ENCODE peak calls at places on chromosomes 7 and 10, in five cellular contexts. One of them, this sample, is unnamed.

GRCh38 chr10:6751363-6751762 is 171.3 kb upstream of the PRKCQ start:
- DNase-seq in adrenal gland: no peak
- DNase-seq in lower lobe of right lung: no peak
- DNase-seq in BE2C: no peak
- DNase-seq in astrocyte of the spinal cord: no peak
- DNase-seq in this sample: no peak

GRCh38 chr7:83824214-83824613 is 175.3 kb upstream of the SEMA3E start:
- DNase-seq in adrenal gland: no peak
- DNase-seq in lower lobe of right lung: no peak
- DNase-seq in BE2C: no peak
- DNase-seq in astrocyte of the spinal cord: peak
- DNase-seq in this sample: no peak

GRCh38 chr7:2508327-2509231 is 11.0 kb upstream of the LFNG start:
- DNase-seq in adrenal gland: peak
- DNase-seq in lower lobe of right lung: peak
- DNase-seq in BE2C: peak
- DNase-seq in astrocyte of the spinal cord: peak
- DNase-seq in this sample: peak

GRCh38 chr10:25177093-25177753 is 2.4 kb downstream of the GPR158 start:
- DNase-seq in adrenal gland: no peak
- DNase-seq in lower lobe of right lung: no peak
- DNase-seq in BE2C: no peak
- DNase-seq in astrocyte of the spinal cord: no peak
- DNase-seq in this sample: no peak

GRCh38 chr10:21526952-21527633 is 1.6 kb upstream of the SKIDA1 start:
- DNase-seq in adrenal gland: peak
- DNase-seq in lower lobe of right lung: peak
- DNase-seq in BE2C: peak
- DNase-seq in astrocyte of the spinal cord: peak
- DNase-seq in this sample: no peak

GRCh38 chr7:105691029-105691691 is 109.9 kb upstream of the EFCAB10 start:
- DNase-seq in adrenal gland: peak
- DNase-seq in lower lobe of right lung: no peak
- DNase-seq in BE2C: no peak
- DNase-seq in astrocyte of the spinal cord: peak
- DNase-seq in this sample: no peak

GRCh38 chr10:118332247-118332646 is 9.9 kb downstream of the FAM204A start:
- DNase-seq in adrenal gland: no peak
- DNase-seq in lower lobe of right lung: no peak
- DNase-seq in BE2C: no peak
- DNase-seq in astrocyte of the spinal cord: no peak
- DNase-seq in this sample: no peak

GRCh38 chr10:22379059-22379458 is 33.8 kb downstream of the SPAG6 start:
- DNase-seq in adrenal gland: no peak
- DNase-seq in lower lobe of right lung: no peak
- DNase-seq in BE2C: no peak
- DNase-seq in astrocyte of the spinal cord: no peak
- DNase-seq in this sample: no peak

GRCh38 chr7:115585015-115585655 is 445.4 kb downstream of the TFEC start:
- DNase-seq in adrenal gland: no peak
- DNase-seq in lower lobe of right lung: no peak
- DNase-seq in BE2C: no peak
- DNase-seq in astrocyte of the spinal cord: peak
- DNase-seq in this sample: peak

GRCh38 chr7:98771519-98772241 is 98.1 kb downstream of the TMEM130 start:
- DNase-seq in adrenal gland: peak
- DNase-seq in lower lobe of right lung: no peak
- DNase-seq in BE2C: no peak
- DNase-seq in astrocyte of the spinal cord: peak
- DNase-seq in this sample: no peak

GRCh38 chr10:19041176-19041575 is 7.4 kb upstream of the MALRD1 start:
- DNase-seq in adrenal gland: no peak
- DNase-seq in lower lobe of right lung: no peak
- DNase-seq in BE2C: no peak
- DNase-seq in astrocyte of the spinal cord: no peak
- DNase-seq in this sample: no peak

GRCh38 chr10:120980316-120980975 is 129.3 kb downstream of the WDR11 start:
- DNase-seq in adrenal gland: no peak
- DNase-seq in lower lobe of right lung: peak
- DNase-seq in BE2C: no peak
- DNase-seq in astrocyte of the spinal cord: no peak
- DNase-seq in this sample: no peak

GRCh38 chr7:5243295-5243694 is 39.4 kb upstream of the SLC29A4 start:
- DNase-seq in adrenal gland: no peak
- DNase-seq in lower lobe of right lung: no peak
- DNase-seq in BE2C: no peak
- DNase-seq in astrocyte of the spinal cord: no peak
- DNase-seq in this sample: no peak

GRCh38 chr10:18043148-18043547 is 91.4 kb downstream of the SLC39A12 start:
- DNase-seq in adrenal gland: no peak
- DNase-seq in lower lobe of right lung: no peak
- DNase-seq in BE2C: no peak
- DNase-seq in astrocyte of the spinal cord: peak
- DNase-seq in this sample: no peak

GRCh38 chr7:15555385-15555859 is 6.4 kb downstream of the AGMO start:
- DNase-seq in adrenal gland: no peak
- DNase-seq in lower lobe of right lung: no peak
- DNase-seq in BE2C: no peak
- DNase-seq in astrocyte of the spinal cord: peak
- DNase-seq in this sample: no peak

GRCh38 chr7:77933394-77933793 is 134.8 kb downstream of the PHTF2 start:
- DNase-seq in adrenal gland: no peak
- DNase-seq in lower lobe of right lung: no peak
- DNase-seq in BE2C: no peak
- DNase-seq in astrocyte of the spinal cord: peak
- DNase-seq in this sample: no peak

GRCh38 chr7:51242007-51242691 is 74.5 kb downstream of the COBL start:
- DNase-seq in adrenal gland: no peak
- DNase-seq in lower lobe of right lung: no peak
- DNase-seq in BE2C: no peak
- DNase-seq in astrocyte of the spinal cord: no peak
- DNase-seq in this sample: no peak

GRCh38 chr10:132938472-132939329 is 3.7 kb downstream of the CFAP46 start:
- DNase-seq in adrenal gland: no peak
- DNase-seq in lower lobe of right lung: peak
- DNase-seq in BE2C: peak
- DNase-seq in astrocyte of the spinal cord: no peak
- DNase-seq in this sample: peak

GRCh38 chr10:7610651-7611389 is 55.9 kb downstream of the ITIH5 start:
- DNase-seq in adrenal gland: no peak
- DNase-seq in lower lobe of right lung: no peak
- DNase-seq in BE2C: no peak
- DNase-seq in astrocyte of the spinal cord: peak
- DNase-seq in this sample: no peak

GRCh38 chr10:110781139-110781538 is 90.6 kb upstream of the PDCD4 start:
- DNase-seq in adrenal gland: peak
- DNase-seq in lower lobe of right lung: no peak
- DNase-seq in BE2C: no peak
- DNase-seq in astrocyte of the spinal cord: no peak
- DNase-seq in this sample: no peak

GRCh38 chr10:24858244-24858907 is 94.0 kb downstream of the PRTFDC1 start:
- DNase-seq in adrenal gland: no peak
- DNase-seq in lower lobe of right lung: no peak
- DNase-seq in BE2C: peak
- DNase-seq in astrocyte of the spinal cord: peak
- DNase-seq in this sample: no peak

GRCh38 chr7:100371561-100372171 is 1.6 kb upstream of the PILRA start:
- DNase-seq in adrenal gland: no peak
- DNase-seq in lower lobe of right lung: no peak
- DNase-seq in BE2C: peak
- DNase-seq in astrocyte of the spinal cord: no peak
- DNase-seq in this sample: no peak

GRCh38 chr7:100374601-100375000 is 1.3 kb downstream of the PILRA start:
- DNase-seq in adrenal gland: no peak
- DNase-seq in lower lobe of right lung: peak
- DNase-seq in BE2C: no peak
- DNase-seq in astrocyte of the spinal cord: no peak
- DNase-seq in this sample: no peak

GRCh38 chr7:100372256-100372655 is 1.0 kb upstream of the PILRA start:
- DNase-seq in adrenal gland: peak
- DNase-seq in lower lobe of right lung: peak
- DNase-seq in BE2C: no peak
- DNase-seq in astrocyte of the spinal cord: no peak
- DNase-seq in this sample: no peak

GRCh38 chr7:100373261-100373831 is at the start of gene PILRA:
- DNase-seq in adrenal gland: peak
- DNase-seq in lower lobe of right lung: peak
- DNase-seq in BE2C: no peak
- DNase-seq in astrocyte of the spinal cord: no peak
- DNase-seq in this sample: no peak

GRCh38 chr7:100372694-100373093 is 593 bp upstream of the PILRA start:
- DNase-seq in adrenal gland: no peak
- DNase-seq in lower lobe of right lung: no peak
- DNase-seq in BE2C: no peak
- DNase-seq in astrocyte of the spinal cord: no peak
- DNase-seq in this sample: no peak
- H3K4me3 ChIP-seq in adrenal gland: no peak
- H3K4me3 ChIP-seq in lower lobe of right lung: no peak
- H3K4me3 ChIP-seq in BE2C: no peak
- H3K4me3 ChIP-seq in astrocyte of the spinal cord: no peak
- H3K4me3 ChIP-seq in this sample: no peak

DNA sequence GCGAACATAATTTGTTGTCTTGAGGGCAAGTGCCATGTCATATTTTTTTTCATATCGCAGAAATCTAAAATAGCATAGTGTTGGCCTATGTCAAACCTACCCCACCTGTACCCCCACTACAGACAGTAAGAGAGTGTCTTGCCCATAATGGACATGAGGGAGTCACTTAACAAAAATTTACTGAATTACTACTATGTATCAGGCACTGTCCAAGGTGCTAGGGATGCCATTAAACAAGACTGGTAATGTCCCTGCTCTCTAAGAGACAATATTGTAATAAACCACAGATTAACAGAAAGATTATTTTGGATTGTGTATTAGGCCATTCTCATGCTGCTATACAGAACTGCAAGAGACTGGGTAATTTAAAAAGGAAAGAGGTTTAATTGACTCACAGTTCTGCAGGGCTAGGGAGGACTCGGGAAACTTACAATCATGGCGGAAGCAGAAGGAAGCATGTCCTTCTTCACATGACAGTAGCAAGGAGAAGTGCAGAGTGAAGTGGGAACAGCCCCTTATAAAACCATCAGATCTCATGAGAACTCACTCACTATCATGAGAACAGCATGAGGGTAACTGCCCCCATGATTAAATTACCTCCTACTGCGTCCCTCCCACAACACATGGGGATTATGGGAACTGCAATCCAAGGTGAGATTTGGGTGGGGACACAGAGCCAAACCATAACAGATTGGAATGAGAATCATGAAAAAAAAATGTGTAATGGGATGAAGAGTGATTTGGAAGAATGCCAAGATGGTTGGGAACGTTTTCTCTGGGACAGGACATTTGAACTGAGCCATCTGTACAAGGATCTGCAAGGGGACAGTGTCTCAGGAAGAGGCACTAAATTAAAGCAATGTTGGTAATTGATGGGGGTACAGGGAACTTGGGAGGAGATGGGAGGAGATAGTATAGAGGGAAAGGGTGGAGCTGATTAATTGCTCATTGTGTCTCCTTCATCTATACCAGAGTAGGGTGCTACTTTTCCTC is 108.5 kb downstream of the FAM107B start:
- DNase-seq in adrenal gland: no peak
- DNase-seq in lower lobe of right lung: no peak
- DNase-seq in BE2C: peak
- DNase-seq in astrocyte of the spinal cord: no peak
- DNase-seq in this sample: no peak
- TF ChIP-seq CTCF in adrenal gland: no peak
- TF ChIP-seq CTCF in lower lobe of right lung: no peak
- TF ChIP-seq CTCF in BE2C: no peak
- TF ChIP-seq CTCF in astrocyte of the spinal cord: no peak
- TF ChIP-seq CTCF in this sample: no peak

DNA sequence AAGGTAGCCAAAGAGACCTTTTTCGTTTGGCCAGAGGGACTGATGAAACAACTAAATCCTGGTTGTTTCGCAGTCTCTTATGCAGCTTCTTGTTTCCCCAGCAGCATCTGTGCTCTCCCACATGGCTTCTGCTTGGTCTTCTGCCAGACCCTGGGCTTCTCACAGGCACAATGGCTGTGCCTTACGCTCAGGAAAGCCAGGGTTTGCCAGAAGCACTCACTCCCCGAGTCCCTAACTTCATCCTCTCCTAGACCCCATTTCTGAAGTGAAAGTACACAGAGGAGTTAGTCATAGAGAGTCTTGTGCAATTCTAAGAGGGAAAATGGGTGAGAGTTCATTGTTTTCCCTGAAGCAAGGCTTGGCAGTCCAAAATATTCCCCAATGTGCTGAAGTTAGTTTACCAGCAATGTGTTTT is 121.7 kb downstream of the EVX1 start:
- DNase-seq in adrenal gland: peak
- DNase-seq in lower lobe of right lung: no peak
- DNase-seq in BE2C: no peak
- DNase-seq in astrocyte of the spinal cord: peak
- DNase-seq in this sample: no peak
- H3K4me3 ChIP-seq in adrenal gland: peak
- H3K4me3 ChIP-seq in lower lobe of right lung: no peak
- H3K4me3 ChIP-seq in BE2C: no peak
- H3K4me3 ChIP-seq in astrocyte of the spinal cord: no peak
- H3K4me3 ChIP-seq in this sample: no peak

GRCh38 chr7:146116452-146117219 is at the start of gene CNTNAP2:
- DNase-seq in adrenal gland: no peak
- DNase-seq in lower lobe of right lung: no peak
- DNase-seq in BE2C: peak
- DNase-seq in astrocyte of the spinal cord: peak
- DNase-seq in this sample: peak
- TF ChIP-seq CTCF in adrenal gland: no peak
- TF ChIP-seq CTCF in lower lobe of right lung: no peak
- TF ChIP-seq CTCF in BE2C: no peak
- TF ChIP-seq CTCF in astrocyte of the spinal cord: no peak
- TF ChIP-seq CTCF in this sample: peak

GRCh38 chr10:124537891-124538290 is 76.3 kb downstream of the LHPP start:
- DNase-seq in adrenal gland: no peak
- DNase-seq in lower lobe of right lung: no peak
- DNase-seq in BE2C: no peak
- DNase-seq in astrocyte of the spinal cord: no peak
- DNase-seq in this sample: no peak
- H3K4me3 ChIP-seq in adrenal gland: no peak
- H3K4me3 ChIP-seq in lower lobe of right lung: no peak
- H3K4me3 ChIP-seq in BE2C: no peak
- H3K4me3 ChIP-seq in astrocyte of the spinal cord: no peak
- H3K4me3 ChIP-seq in this sample: no peak

DNA sequence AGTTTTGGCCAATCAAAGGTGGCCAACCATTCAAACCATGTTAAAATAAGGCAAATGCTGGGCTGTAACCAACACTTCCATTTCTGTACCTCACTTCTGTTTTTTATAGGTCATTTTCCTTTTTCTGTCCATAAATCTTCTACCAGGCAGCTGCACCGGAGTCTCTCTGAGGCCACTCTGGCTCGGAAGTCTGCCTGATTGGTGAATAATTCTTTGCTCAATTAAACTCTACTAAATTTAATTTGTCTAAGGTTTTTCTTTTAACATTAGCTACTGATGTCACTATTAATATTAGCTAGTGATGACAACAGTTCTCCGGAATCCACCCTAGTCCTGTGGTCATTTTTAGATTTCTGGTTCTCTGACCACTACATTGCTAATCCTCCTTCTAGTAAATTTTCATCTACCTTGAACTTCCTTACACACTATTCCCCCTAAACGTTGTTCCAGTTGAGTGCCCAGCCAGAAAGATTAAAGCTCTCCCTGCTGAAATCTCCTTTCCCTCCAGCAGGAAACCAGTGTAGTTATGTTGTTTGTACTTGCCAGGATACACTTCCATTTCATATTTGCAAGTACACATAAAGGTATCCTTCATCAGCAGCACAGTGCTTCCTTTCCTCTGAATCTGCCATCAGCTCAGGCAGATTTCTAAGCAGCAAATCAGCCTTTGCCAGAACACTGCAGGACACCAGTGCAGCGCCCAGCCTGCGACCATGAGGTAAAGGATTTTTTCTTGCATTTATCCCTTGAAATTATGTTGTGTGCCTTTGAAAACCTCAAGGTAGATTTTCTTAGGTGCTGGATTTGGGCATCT is 18.5 kb upstream of the IFIT2 start:
- DNase-seq in adrenal gland: peak
- DNase-seq in lower lobe of right lung: no peak
- DNase-seq in BE2C: peak
- DNase-seq in astrocyte of the spinal cord: peak
- DNase-seq in this sample: peak
- TF ChIP-seq CTCF in adrenal gland: no peak
- TF ChIP-seq CTCF in lower lobe of right lung: no peak
- TF ChIP-seq CTCF in BE2C: no peak
- TF ChIP-seq CTCF in astrocyte of the spinal cord: no peak
- TF ChIP-seq CTCF in this sample: no peak